ENCODE peak calls at places on chromosome 21, in six cellular contexts. E is HepG2, R is HCT116, K is SK-N-SH, W is K562, L is GM12878. I is an unnamed sample.

GRCh38 chr21:16239659-16240265 is 510.0 kb downstream of the USP25 start:
- DNase-seq in R (no peak), L (no peak), W (no peak), K (no peak), E (no peak), I (no peak)

GRCh38 chr21:26769613-26770188 is 75.5 kb downstream of the ADAMTS1 start:
- DNase-seq in R (no peak), K (peak), E (no peak), L (no peak), W (no peak), I (no peak)

GRCh38 chr21:38306833-38307232 is 50.0 kb downstream of the KCNJ15 start:
- DNase-seq in L (no peak), W (no peak), K (no peak), R (no peak), E (no peak), I (no peak)

GRCh38 chr21:29190920-29191319 is 60.5 kb downstream of the MAP3K7CL start:
- DNase-seq in R (no peak), W (no peak), E (peak), K (no peak), L (no peak), I (no peak)

GRCh38 chr21:8994640-8995511 is 1526.5 kb upstream of the TPTE start:
- DNase-seq in R (no peak), K (no peak), L (no peak), W (no peak), E (peak), I (no peak)

GRCh38 chr21:28310711-28311110 is 682.0 kb downstream of the LTN1 start:
- DNase-seq in K (no peak), W (no peak), L (no peak), R (no peak), E (no peak), I (peak)

GRCh38 chr21:21714396-21714795 is 716.2 kb downstream of the NCAM2 start:
- DNase-seq in R (no peak), K (no peak), L (no peak), E (no peak), W (no peak), I (no peak)

GRCh38 chr21:39612233-39613028 is at the start of gene B3GALT5:
- DNase-seq in E (no peak), K (peak), W (no peak), R (peak), L (no peak), I (no peak)

GRCh38 chr21:26909972-26910371 is 56.9 kb downstream of the ADAMTS5 start:
- DNase-seq in R (no peak), L (no peak), W (no peak), K (no peak), E (no peak), I (peak)

GRCh38 chr21:36065497-36066036 is 4.3 kb upstream of the CBR1 start:
- DNase-seq in E (peak), K (no peak), W (peak), L (no peak), R (no peak), I (peak)
- TF ChIP-seq JUND in E (no peak), K (no peak), W (no peak), L (no peak), R (no peak), I (no peak)

GRCh38 chr21:33013618-33014017 is 12.1 kb upstream of the OLIG2 start:
- DNase-seq in K (no peak), W (no peak), E (no peak), R (no peak), L (no peak), I (no peak)

GRCh38 chr21:33018707-33019455 is 6.9 kb upstream of the OLIG2 start:
- DNase-seq in R (no peak), K (no peak), W (no peak), L (no peak), E (no peak), I (no peak)

GRCh38 chr21:33011462-33011861 is 14.3 kb upstream of the OLIG2 start:
- DNase-seq in W (no peak), E (peak), K (no peak), R (peak), L (no peak), I (no peak)

GRCh38 chr21:33014331-33014730 is 11.4 kb upstream of the OLIG2 start:
- DNase-seq in K (no peak), W (no peak), E (no peak), L (no peak), R (peak), I (no peak)

DNA sequence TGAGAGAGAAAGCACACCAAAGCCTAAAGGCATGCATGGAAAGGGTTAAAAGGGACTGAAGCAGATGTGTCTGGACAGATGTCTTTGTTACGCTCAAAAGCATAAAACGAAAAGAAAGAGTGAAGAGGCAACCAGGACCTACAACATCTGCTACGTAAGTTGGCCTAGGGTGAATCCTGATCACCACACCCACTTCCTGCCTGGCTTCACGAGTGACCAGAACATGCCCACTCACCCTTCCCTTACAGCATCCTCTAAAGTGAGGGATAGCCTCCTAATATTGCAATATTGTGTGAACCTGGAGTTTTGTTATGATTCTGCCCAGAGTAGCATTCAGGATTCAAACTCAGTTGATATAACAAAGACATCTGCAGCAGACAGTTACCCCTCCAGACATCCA is 10.6 kb upstream of the OLIG2 start:
- DNase-seq in R (no peak), E (no peak), W (no peak), L (no peak), K (no peak), I (no peak)
- TF ChIP-seq JUND in R (no peak), E (no peak), W (no peak), L (no peak), K (no peak), I (no peak)

GRCh38 chr21:43343095-43343991 is 83.6 kb downstream of the SIK1 start:
- DNase-seq in W (no peak), E (peak), R (no peak), K (no peak), L (no peak), I (peak)
- TF ChIP-seq JUND in W (no peak), E (no peak), R (no peak), K (no peak), L (no peak), I (no peak)

GRCh38 chr21:17679002-17679600 is 66.4 kb upstream of the BTG3 start:
- DNase-seq in R (peak), K (peak), W (peak), L (peak), E (peak), I (peak)
- TF ChIP-seq JUND in R (no peak), K (no peak), W (peak), L (no peak), E (no peak), I (no peak)

DNA sequence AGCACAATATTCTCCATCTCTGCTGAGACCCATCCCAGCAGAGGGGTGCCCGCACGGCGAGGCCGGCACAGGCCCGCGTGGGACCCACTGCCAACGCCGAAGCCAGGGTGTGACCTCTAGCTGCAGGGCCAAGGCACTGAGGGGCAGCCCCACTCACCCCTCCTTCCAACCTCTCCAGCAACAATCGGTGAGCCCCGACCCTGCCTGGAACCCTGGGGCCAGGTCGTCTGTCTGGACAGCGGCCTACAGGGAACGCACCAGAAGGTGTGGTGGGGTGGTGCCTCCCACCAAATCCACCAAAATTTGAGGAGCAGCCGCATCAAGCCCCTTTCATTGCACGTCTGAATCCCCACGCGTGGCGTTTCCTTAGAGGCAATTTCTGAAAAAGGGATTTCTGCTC is 63.0 kb upstream of the ADARB1 start:
- DNase-seq in E (no peak), L (no peak), W (no peak), K (no peak), R (no peak), I (no peak)
- TF ChIP-seq JUND in E (no peak), L (no peak), W (no peak), K (no peak), R (no peak), I (no peak)

GRCh38 chr21:46254208-46254975 is 25.8 kb upstream of the LSS start:
- DNase-seq in L (peak), R (no peak), W (no peak), E (no peak), K (no peak), I (no peak)
- TF ChIP-seq JUND in L (no peak), R (no peak), W (no peak), E (no peak), K (no peak), I (no peak)